ENCODE peak calls at places on chromosomes 1 and 21, in four cellular contexts. Y is H1, V is mesendoderm, L is IMR-90. E is an unnamed sample.

GRCh38 chr1:162612606-162613400 is 19.5 kb upstream of the DDR2 start:
- DNase-seq in Y (no peak), V (no peak), L (peak; percentile 34), E (no peak)

GRCh38 chr21:30838536-30838935 is 9.0 kb upstream of the KRTAP7-1 start:
- DNase-seq in Y (no peak), V (no peak), L (no peak), E (no peak)

GRCh38 chr1:29689372-29690030 is 453.2 kb downstream of the PTPRU start:
- DNase-seq in Y (no peak), V (no peak), L (no peak), E (peak; percentile 23)

GRCh38 chr1:175078629-175079028 is 11.0 kb downstream of the TNN start:
- DNase-seq in Y (no peak), V (no peak), L (no peak), E (no peak)

GRCh38 chr1:234533034-234533571 is 54.1 kb upstream of the TARBP1 start:
- DNase-seq in Y (no peak), V (no peak), L (peak; percentile 97), E (no peak)

GRCh38 chr1:8422439-8423133 is 104.7 kb downstream of the SLC45A1 start:
- DNase-seq in Y (no peak), V (no peak), L (peak; percentile 30), E (no peak)

GRCh38 chr21:44871576-44872265 is 1.8 kb downstream of the PTTG1IP start:
- DNase-seq in Y (no peak), V (no peak), L (peak; percentile 77), E (no peak)

GRCh38 chr1:102742426-102742825 is 365.9 kb downstream of the COL11A1 start:
- DNase-seq in Y (no peak), V (no peak), L (peak; percentile 3), E (no peak)

GRCh38 chr1:63915121-63915520 is 141.3 kb downstream of the ROR1 start:
- DNase-seq in Y (no peak), V (peak; percentile 73), L (peak; percentile 54), E (peak; percentile 46)

GRCh38 chr1:23594927-23595353 is 35.6 kb upstream of the ID3 start:
- DNase-seq in Y (no peak), V (no peak), L (no peak), E (no peak)

GRCh38 chr21:46604975-46605758 is at the start of gene S100B:
- DNase-seq in Y (peak; percentile 63), V (peak; percentile 13), L (no peak), E (peak; percentile 59)

GRCh38 chr1:202244841-202245261 is 51.3 kb downstream of the LGR6 start:
- DNase-seq in Y (no peak), V (no peak), L (no peak), E (peak; percentile 19)

GRCh38 chr1:69824932-69825331 is 257.2 kb downstream of the LRRC7 start:
- DNase-seq in Y (no peak), V (no peak), L (no peak), E (no peak)

GRCh38 chr1:20358761-20359263 is 68.1 kb downstream of the VWA5B1 start:
- DNase-seq in Y (no peak), V (no peak), L (peak; percentile 61), E (peak; percentile 38)

GRCh38 chr1:3597599-3597964 is 13.7 kb downstream of the MEGF6 start:
- DNase-seq in Y (no peak), V (peak; percentile 18), L (no peak), E (no peak)

GRCh38 chr1:199273837-199274379 is 635.1 kb downstream of the PTPRC start:
- DNase-seq in Y (no peak), V (peak; percentile 89), L (peak; percentile 80), E (peak; percentile 33)

GRCh38 chr1:84913025-84913892 is 20.3 kb upstream of the LPAR3 start:
- DNase-seq in Y (no peak), V (no peak), L (peak; percentile 24), E (no peak)

GRCh38 chr21:35375115-35375514 is 326.0 kb upstream of the RUNX1 start:
- DNase-seq in Y (no peak), V (no peak), L (peak; percentile 82), E (no peak)

GRCh38 chr1:3417082-3417728 is 37.3 kb upstream of the ARHGEF16 start:
- DNase-seq in Y (no peak), V (no peak), L (no peak), E (no peak)

DNA sequence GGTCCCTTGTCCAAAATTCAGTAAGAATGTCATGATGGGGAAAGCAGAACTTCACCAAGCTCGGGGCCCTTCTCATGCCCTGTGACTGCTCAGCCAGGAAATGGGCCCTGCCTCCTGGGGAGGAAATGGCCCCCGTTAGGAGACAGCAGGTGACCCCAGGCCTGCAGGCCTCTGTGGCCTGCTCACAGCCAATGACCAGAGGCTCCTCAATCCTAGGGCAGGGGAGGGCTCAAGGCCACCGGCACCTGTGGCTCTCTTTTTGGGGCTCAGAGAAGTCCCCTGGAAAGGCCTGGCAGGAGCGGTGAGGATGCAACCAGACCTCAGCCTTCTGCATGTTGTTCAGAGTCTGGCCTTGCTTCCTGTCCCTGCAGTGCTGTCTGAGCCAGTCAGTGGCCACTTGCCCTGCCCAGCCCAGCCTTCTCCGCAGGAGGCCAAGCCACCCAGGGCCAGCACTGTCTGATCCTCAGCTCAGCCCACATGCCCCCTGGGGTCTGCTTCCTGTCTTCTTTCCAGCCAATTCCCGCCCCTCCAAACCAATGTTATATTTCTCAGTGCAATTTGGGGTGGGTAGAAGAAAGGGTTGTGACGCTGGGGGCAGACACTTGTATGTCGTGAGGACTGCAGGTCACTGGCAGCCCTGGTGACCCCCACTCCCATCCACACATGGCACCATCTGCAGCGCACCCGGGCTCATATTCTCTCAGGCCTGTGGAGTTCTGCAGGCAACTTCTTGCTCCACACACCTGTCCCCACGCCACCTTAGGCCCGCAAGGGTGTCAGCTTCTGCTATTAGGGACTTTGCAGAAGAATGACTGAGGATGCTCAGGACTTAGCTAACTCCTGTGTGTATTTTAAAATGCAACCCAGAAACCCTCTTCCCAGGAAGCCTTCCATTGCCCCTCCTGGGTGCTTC is 83.6 kb downstream of the ITPKB start:
- DNase-seq in Y (no peak), V (peak; percentile 76), L (no peak), E (peak; percentile 63)
- H3K56ac ChIP-seq in Y (no peak overlapping the region), V (peak overlapping the region; percentile 84), L (no peak overlapping the region), E (no peak overlapping the region)

GRCh38 chr1:183881387-183882084 is 76.6 kb downstream of the RGL1 start:
- DNase-seq in Y (peak; percentile 51), V (peak; percentile 97), L (peak; percentile 86), E (peak; percentile 72)
- H3K4me2 ChIP-seq in Y (no peak overlapping the region), V (no peak overlapping the region), L (peak overlapping the region; percentile 13), E (no peak overlapping the region)

GRCh38 chr1:2238361-2239055 is 10.4 kb downstream of the SKI start:
- DNase-seq in Y (no peak), V (no peak), L (no peak), E (no peak)

GRCh38 chr1:2240251-2241156 is 12.4 kb downstream of the SKI start:
- DNase-seq in Y (no peak), V (no peak), L (peak; percentile 29), E (no peak)

GRCh38 chr1:2239384-2239985 is 11.4 kb downstream of the SKI start:
- DNase-seq in Y (peak; percentile 49), V (no peak), L (no peak), E (peak; percentile 33)

GRCh38 chr1:2241820-2242219 is 13.7 kb downstream of the SKI start:
- DNase-seq in Y (no peak), V (no peak), L (no peak), E (no peak)

DNA sequence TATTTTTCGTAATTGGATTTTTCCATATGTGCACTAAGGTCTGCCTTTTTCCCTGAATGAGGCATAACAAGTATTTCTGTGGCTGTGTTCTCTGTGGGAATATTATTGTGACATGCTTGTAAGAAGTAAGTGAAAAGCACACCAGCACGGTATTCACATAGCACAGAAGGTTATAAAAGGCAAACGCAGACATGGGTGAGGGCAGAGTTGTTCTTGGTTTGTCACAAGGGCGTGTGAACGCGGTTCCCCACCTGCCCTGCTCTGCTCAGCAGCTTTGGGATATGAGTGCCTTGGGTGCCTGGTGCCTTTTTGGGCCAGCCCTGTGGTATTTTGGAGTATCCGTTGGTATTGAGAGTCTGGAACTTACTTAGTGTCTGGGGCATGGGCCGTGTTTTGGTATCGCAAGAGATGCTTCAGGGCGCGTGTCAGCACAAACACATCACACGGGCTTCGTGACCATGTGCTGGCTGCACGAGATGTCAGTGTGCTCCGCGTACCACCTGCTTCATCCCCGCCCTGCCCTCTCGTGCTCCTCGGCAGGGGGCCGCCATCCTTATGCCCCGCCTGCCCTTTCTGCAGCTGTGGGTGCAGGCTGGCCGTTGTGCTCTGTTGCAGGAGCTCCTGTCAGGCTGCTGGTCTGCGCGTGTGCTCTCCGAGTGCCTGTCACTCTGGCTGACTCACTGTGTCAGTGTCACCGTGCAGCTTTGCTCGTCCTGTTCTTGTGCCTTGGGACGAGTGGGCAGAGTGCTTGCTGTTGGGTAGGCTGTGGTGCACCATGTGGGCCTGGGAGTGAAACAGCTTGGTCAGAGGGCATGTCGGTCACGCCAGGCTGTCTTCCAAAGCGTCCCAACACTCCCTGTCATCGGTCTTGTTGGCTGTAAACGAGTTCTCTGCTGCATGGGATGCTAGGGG is 15.0 kb downstream of the SKI start:
- DNase-seq in Y (no peak), V (no peak), L (no peak), E (peak; percentile 25)
- H3K56ac ChIP-seq in Y (no peak overlapping the region), V (no peak overlapping the region), L (no peak overlapping the region), E (no peak overlapping the region)

DNA sequence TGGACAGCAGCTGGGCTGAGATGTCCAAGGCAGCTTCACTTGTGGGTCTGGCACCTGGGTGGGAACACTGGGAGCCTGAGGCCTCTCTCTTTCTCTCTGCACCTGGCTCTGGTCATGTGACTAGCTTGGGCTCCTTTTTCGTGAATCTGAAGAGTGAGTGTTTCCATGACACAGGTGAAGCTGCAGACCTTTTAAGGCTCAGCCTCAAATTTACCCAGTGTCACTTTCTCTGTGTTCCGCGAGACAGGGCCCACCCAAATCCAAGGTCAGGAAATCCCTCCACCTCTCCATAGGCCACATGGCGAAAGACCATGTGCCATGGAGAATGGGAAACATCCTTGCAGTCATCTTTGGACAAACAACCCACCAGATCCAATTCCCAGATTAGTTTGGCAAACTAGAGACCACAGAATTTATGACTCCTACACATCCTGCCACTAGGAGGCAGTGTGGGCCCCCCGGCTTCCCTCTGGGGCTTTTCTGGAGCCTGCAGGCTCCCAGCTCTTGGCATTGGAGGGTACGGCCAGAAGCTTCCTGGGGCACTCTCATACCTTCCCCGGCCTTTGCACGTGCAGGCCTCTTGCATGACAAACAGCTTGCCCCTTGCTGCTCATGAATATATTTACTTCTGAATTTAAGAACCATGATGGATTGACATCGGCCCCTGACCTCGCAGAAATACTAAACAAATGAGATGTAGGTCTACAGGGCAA is 180.6 kb downstream of the KAZN start:
- DNase-seq in Y (peak; percentile 93), V (peak; percentile 71), L (peak; percentile 15), E (peak; percentile 83)
- H3K4me2 ChIP-seq in Y (no peak overlapping the region), V (no peak overlapping the region), L (no peak overlapping the region), E (no peak overlapping the region)

DNA sequence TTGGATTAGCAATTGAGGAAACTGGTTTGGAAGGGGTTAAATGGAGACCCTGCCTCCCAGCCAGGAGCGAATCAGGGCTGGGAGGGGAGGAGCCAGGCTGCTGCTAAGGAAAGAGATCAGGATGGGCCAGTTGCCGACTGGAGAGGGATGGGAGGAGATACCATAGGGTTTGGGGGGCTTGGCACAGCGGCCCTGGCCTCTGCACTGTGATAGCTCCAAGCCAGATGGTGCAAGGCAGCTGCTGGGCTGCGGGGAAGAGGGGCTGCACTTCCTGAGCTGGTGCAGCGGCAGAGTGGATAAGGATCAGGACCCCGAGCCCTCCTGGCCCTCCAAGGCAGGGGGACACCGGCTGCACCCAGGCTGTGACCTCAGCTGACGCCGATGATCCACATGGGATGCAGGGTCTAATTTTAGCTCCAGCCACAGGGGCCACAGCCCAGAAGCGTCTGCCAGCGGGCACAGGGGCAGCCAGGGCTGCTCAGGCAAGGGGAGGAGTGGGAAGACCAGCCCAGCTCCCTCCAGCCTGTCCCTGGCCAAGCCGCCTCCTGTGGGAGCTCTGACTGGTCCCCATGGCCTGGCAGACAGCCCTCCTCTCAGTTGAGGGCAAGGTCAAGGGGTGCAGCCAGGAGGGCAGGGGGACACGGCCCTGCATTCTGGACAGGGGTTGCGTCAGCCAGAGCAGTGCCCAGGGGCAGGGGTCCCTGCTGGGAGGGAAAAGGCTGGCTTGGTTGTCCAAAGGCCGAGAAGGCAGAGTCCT is at the start of gene EXTL1:
- DNase-seq in Y (peak; percentile 81), V (peak; percentile 91), L (peak; percentile 63), E (peak; percentile 85)
- H3K56ac ChIP-seq in Y (no peak within 1 kb of the TSS), V (peak within 1 kb of the TSS; percentile 78), L (no peak within 1 kb of the TSS), E (no peak within 1 kb of the TSS)